ENCODE peak calls at places on chromosomes 3 and 15, in six cellular contexts. L is IMR-90, G is pancreas, A is A549, N is lower lobe of right lung, O is left ventricle myocardium inferior. R is an unnamed sample.

GRCh38 chr3:10263549-10264363 is 15.5 kb downstream of the TATDN2 start:
- DNase-seq in L (peak; percentile 42), G (no peak), A (peak; percentile 58), N (no peak), O (no peak), R (no peak)

GRCh38 chr3:71726106-71726505 is 904 bp upstream of the EIF4E3 start:
- DNase-seq in L (no peak), G (no peak), A (no peak), N (no peak), O (no peak), R (no peak)

GRCh38 chr3:14153663-14154062 is 24.7 kb downstream of the XPC start:
- DNase-seq in L (no peak), G (no peak), A (no peak), N (no peak), O (no peak), R (no peak)

GRCh38 chr3:20280257-20280656 is 94.3 kb upstream of the SGO1 start:
- DNase-seq in L (no peak), G (no peak), A (no peak), N (no peak), O (no peak), R (no peak)

GRCh38 chr15:35738370-35738769 is 192.4 kb upstream of the DPH6 start:
- DNase-seq in L (peak; percentile 20), G (no peak), A (no peak), N (no peak), O (no peak), R (no peak)

GRCh38 chr3:107752202-107752990 is 229.6 kb downstream of the BBX start:
- DNase-seq in L (peak; percentile 41), G (no peak), A (peak; percentile 50), N (no peak), O (no peak), R (no peak)

GRCh38 chr15:52857937-52858336 is 67.8 kb upstream of the ONECUT1 start:
- DNase-seq in L (peak; percentile 2), G (no peak), A (peak; percentile 13), N (no peak), O (no peak), R (no peak)

GRCh38 chr3:119630562-119631329 is 29.6 kb downstream of the POPDC2 start:
- DNase-seq in L (peak; percentile 83), G (no peak), A (no peak), N (no peak), O (no peak), R (no peak)

GRCh38 chr3:126613481-126614187 is 41.3 kb downstream of the TXNRD3 start:
- DNase-seq in L (peak; percentile 11), G (no peak), A (no peak), N (no peak), O (no peak), R (no peak)

GRCh38 chr3:42723146-42723683 is 20.6 kb upstream of the HHATL start:
- DNase-seq in L (peak; percentile 13), G (no peak), A (no peak), N (no peak), O (no peak), R (no peak)

GRCh38 chr15:31551323-31551722 is 224.7 kb downstream of the KLF13 start:
- DNase-seq in L (no peak), G (no peak), A (no peak), N (no peak), O (no peak), R (no peak)

GRCh38 chr3:98952404-98952803 is 50.9 kb upstream of the DCBLD2 start:
- DNase-seq in L (no peak), G (no peak), A (no peak), N (no peak), O (no peak), R (no peak)

GRCh38 chr3:58180940-58181587 is 29.7 kb downstream of the DNASE1L3 start:
- DNase-seq in L (no peak), G (no peak), A (no peak), N (no peak), O (no peak), R (no peak)

GRCh38 chr15:48059786-48060185 is 61.0 kb upstream of the SLC24A5 start:
- DNase-seq in L (peak; percentile 14), G (no peak), A (no peak), N (peak; percentile 48), O (peak; percentile 27), R (no peak)

GRCh38 chr3:177602601-177603136 is 405.4 kb upstream of the TBL1XR1 start:
- DNase-seq in L (peak; percentile 31), G (no peak), A (no peak), N (no peak), O (no peak), R (no peak)

GRCh38 chr15:50058231-50058630 is 60.8 kb downstream of the ATP8B4 start:
- DNase-seq in L (peak; percentile 63), G (no peak), A (no peak), N (no peak), O (no peak), R (no peak)

GRCh38 chr3:84547971-84548970 is 410.5 kb upstream of the CADM2 start:
- DNase-seq in L (no peak), G (peak; percentile 51), A (peak; percentile 52), N (no peak), O (no peak), R (peak; percentile 25)

GRCh38 chr15:74128785-74129350 is 1.5 kb upstream of the ISLR2 start:
- DNase-seq in L (no peak), G (no peak), A (no peak), N (no peak), O (no peak), R (no peak)

GRCh38 chr3:36988336-36988735 is 4.6 kb downstream of the EPM2AIP1 start:
- DNase-seq in L (no peak), G (no peak), A (no peak), N (no peak), O (no peak), R (no peak)

GRCh38 chr15:65163041-65163440 is 22.1 kb downstream of the CLPX start:
- DNase-seq in L (peak; percentile 55), G (no peak), A (no peak), N (no peak), O (no peak), R (no peak)
- H3K4me3 ChIP-seq in L (no peak overlapping the region), G (no peak overlapping the region), A (no peak overlapping the region), N (no peak overlapping the region), O (no peak overlapping the region), R (no peak overlapping the region)

GRCh38 chr3:183883291-183884096 is 1.2 kb downstream of the PARL start:
- DNase-seq in L (no peak), G (no peak), A (no peak), N (no peak), O (no peak), R (no peak)
- H3K27ac ChIP-seq in L (no peak overlapping the region), G (no peak overlapping the region), A (peak overlapping the region; percentile 79), N (peak overlapping the region; percentile 84), O (peak overlapping the region; percentile 89), R (no peak overlapping the region)

DNA sequence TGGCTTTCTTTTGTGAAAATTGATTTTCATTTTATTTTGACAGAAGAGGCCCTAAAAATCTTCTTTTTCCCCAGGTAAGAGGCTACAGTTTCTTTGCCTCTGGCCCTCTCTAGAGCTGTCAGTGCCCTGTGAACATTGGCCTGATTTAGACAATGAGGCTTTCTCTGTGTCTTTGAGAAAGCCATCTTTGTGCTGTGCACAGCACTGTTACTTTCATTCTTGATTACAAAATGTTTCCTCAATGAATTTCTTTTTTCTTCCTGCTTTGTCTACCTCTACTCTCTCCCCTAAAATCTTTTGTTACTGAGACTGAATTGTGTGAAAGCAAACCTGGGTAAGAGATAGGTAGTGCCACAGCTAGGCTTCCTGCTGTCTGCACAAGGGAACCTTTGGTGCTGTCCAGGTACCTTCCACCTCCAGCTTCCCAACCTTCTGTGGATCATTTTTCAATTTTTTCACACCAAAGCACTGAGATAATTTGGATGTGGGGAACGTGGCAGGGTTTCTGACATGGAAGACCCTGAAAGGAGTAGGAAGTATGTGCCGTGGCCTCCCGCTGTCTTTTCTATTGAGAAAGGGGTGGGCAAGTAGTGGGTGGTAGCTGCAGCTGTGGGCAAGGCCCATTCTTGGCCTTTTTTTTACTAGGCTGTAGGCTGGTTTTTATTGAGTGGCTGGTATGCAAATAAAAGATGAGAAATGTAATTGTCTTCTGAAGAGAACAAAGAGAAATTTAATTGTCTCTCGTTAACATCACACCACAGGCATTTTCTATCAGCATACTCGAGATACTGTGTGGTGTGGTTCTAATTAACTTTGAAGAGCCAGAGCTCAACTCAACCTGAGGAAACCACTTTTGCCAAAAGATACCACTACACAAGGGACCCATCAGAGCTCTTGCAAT is 21.0 kb downstream of the RAB8B start:
- DNase-seq in L (no peak), G (no peak), A (no peak), N (no peak), O (no peak), R (no peak)
- H3K4me3 ChIP-seq in L (no peak overlapping the region), G (no peak overlapping the region), A (no peak overlapping the region), N (no peak overlapping the region), O (no peak overlapping the region), R (no peak overlapping the region)

GRCh38 chr3:179263134-179263533 is 12.2 kb upstream of the KCNMB3 start:
- DNase-seq in L (no peak), G (peak; percentile 30), A (no peak), N (no peak), O (no peak), R (no peak)

GRCh38 chr3:179264456-179264855 is 13.5 kb upstream of the KCNMB3 start:
- DNase-seq in L (no peak), G (no peak), A (no peak), N (no peak), O (no peak), R (no peak)

GRCh38 chr3:179256813-179257212 is 5.9 kb upstream of the KCNMB3 start:
- DNase-seq in L (no peak), G (no peak), A (no peak), N (no peak), O (no peak), R (no peak)

GRCh38 chr3:179260949-179261765 is 10.2 kb upstream of the KCNMB3 start:
- DNase-seq in L (peak; percentile 48), G (peak; percentile 88), A (peak; percentile 54), N (peak; percentile 87), O (peak; percentile 83), R (peak; percentile 85)

GRCh38 chr3:179258820-179259219 is 7.9 kb upstream of the KCNMB3 start:
- DNase-seq in L (no peak), G (no peak), A (no peak), N (no peak), O (no peak), R (no peak)
- H3K27ac ChIP-seq in L (no peak overlapping the region), G (no peak overlapping the region), A (no peak overlapping the region), N (no peak overlapping the region), O (no peak overlapping the region), R (no peak overlapping the region)

DNA sequence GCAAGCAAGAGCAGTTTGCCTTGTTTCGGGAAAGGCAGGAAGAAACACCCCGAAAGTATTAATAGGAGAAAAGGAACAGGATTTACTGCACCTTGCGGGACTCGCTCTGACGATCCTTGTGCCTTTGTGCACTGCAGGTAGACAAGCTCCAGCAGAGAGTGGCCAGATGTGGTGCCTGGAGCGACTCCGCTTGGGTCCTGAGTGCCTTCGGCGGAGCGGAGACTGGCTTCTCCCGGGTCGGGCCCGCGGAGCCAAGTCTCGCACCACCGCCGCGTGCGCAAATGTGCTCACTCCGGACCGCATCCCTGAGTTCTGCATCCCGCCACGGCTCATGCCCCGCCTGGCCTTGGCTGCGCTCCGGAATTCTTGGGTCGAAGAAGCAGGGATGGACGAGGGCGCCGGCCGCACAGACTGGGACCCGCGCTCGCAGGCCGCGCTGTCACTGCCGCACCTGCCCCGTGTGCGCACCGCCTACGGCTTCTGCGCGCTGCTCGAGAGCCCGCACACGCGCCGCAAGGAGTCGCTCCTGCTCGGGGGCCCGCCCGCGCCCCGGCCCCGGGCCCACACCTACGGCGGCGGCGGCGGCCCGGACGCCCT is 769 bp downstream of the C2CD4A start:
- DNase-seq in L (no peak), G (peak; percentile 60), A (peak; percentile 49), N (peak; percentile 52), O (peak; percentile 31), R (peak; percentile 38)
- H3K4me3 ChIP-seq in L (peak overlapping the region; percentile 23), G (peak overlapping the region; percentile 62), A (peak overlapping the region; percentile 58), N (peak overlapping the region; percentile 61), O (peak overlapping the region; percentile 71), R (peak overlapping the region; percentile 21)

R was measured in right lobe of liver.